ENCODE peak calls at places on chromosomes 7 and 10, in four cellular contexts. Y, K, J and F are unnamed samples.

GRCh38 chr10:15363031-15363430 is 8.1 kb downstream of the FAM171A1 start:
- DNase-seq in Y (no peak), K (no peak), J (no peak), F (no peak)

GRCh38 chr7:112743811-112744210 is 46.4 kb downstream of the TMEM168 start:
- DNase-seq in Y (no peak), K (peak), J (no peak), F (no peak)

GRCh38 chr7:8277394-8277982 is 15.5 kb upstream of the ICA1 start:
- DNase-seq in Y (peak), K (no peak), J (no peak), F (no peak)

GRCh38 chr10:42149027-42149700 is 489.2 kb downstream of the ZNF33B start:
- DNase-seq in Y (no peak), K (peak), J (no peak), F (no peak)

GRCh38 chr10:5631936-5632335 is 34.5 kb downstream of the ASB13 start:
- DNase-seq in Y (no peak), K (peak), J (peak), F (peak)

GRCh38 chr10:68135362-68135761 is 26.1 kb downstream of the MYPN start:
- DNase-seq in Y (no peak), K (no peak), J (no peak), F (no peak)

GRCh38 chr10:110661292-110661691 is 17.2 kb downstream of the RBM20 start:
- DNase-seq in Y (no peak), K (no peak), J (no peak), F (no peak)

GRCh38 chr7:142873281-142873784 is 12.2 kb downstream of the TRPV6 start:
- DNase-seq in Y (peak), K (no peak), J (no peak), F (no peak)

GRCh38 chr10:89391882-89392756 is at the start of gene IFIT1:
- DNase-seq in Y (peak), K (peak), J (peak), F (peak)

GRCh38 chr7:148698397-148699023 is at the start of gene CUL1:
- DNase-seq in Y (peak), K (peak), J (peak), F (peak)

GRCh38 chr7:148701414-148701813 is 2.7 kb downstream of the CUL1 start:
- DNase-seq in Y (peak), K (no peak), J (no peak), F (no peak)

GRCh38 chr7:148699024-148699771 is 495 bp downstream of the CUL1 start:
- DNase-seq in Y (peak), K (peak), J (peak), F (peak)

GRCh38 chr7:148700693-148701092 is 2.0 kb downstream of the CUL1 start:
- DNase-seq in Y (peak), K (peak), J (no peak), F (no peak)

DNA sequence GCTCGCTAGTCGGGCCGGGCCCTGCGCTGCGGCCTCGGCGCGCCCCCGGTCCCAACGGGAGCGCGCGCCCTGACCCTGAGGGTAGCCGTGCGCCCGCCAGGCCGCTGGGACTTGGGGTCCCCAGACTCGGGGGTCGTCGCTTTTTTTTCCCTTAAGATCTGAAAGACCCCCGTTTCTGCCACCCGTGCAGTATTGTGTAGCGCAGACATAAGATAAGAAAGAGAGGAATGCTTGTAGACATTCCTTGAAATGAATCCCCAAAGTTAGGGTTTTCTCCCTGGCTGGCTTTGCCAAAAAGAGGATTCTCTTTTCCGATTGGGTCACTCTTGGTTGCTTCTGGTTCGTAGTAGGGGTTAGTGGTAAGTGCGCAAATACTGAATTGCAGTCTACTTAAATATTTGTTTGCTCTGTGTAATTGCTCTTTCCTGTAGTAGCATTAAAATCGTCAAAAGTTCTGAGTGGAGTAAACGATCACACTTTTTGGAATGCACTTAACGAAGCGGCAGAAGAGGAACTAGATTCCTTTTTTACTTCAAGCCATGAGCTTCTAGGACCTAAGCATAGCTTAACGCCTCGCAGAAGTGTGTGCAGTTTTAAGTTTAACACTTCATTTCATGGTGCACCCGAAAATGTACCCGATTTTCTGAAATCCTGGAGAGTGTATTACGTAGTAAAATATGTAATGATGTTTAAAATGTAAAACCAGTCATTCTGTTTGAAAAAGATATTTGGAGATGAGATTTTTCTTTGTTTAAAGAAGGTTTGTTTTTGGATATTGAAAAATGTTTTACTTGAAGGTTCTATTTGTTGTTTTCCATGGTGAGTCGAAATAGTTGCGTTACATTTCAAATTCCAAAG is 1.3 kb downstream of the CUL1 start:
- DNase-seq in Y (peak), K (no peak), J (no peak), F (no peak)
- TF ChIP-seq POLR2A in Y (no peak), K (no peak), J (no peak), F (no peak)

GRCh38 chr7:75913437-75913836 is 1.5 kb upstream of the POR start:
- DNase-seq in Y (no peak), K (no peak), J (no peak), F (no peak)

GRCh38 chr7:75915416-75916156 is 631 bp downstream of the POR start:
- DNase-seq in Y (no peak), K (peak), J (peak), F (peak)

GRCh38 chr7:75914169-75914654 is 743 bp upstream of the POR start:
- DNase-seq in Y (peak), K (peak), J (no peak), F (no peak)

GRCh38 chr7:75916259-75916658 is 1.3 kb downstream of the POR start:
- DNase-seq in Y (no peak), K (no peak), J (no peak), F (no peak)

GRCh38 chr7:75914655-75915415 is at the start of gene POR:
- DNase-seq in Y (peak), K (peak), J (peak), F (peak)
- TF ChIP-seq CTCF in Y (no peak), K (no peak), J (no peak), F (no peak)

DNA sequence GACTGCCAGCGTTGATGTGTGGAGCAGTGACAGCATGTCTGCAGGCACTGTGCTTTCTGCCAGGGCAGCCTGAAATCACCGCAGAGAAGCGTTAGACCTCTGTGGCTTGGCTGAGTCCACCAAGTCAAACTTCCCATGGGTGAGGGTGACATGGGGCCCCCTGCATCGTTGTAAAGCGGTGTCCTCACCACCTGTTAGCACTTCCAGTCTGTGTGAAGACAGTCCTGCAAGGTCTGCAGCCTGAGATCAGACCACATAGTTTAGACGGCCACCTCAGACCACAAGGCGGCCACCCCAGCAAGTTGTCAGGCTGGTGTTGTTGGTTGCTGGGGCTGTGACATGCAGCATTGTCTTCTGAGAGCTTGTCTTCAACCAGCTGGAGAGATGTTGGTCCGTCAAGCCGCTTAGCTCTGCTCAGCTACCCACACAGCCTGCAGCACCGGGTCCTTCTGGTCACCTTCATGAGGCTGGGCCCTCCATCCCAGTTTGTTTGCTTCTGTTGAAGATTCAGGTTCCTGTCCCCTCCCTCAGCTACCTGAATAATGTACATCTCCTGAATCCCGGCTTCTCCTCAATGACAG is 44.1 kb upstream of the TARP start:
- DNase-seq in Y (no peak), K (no peak), J (no peak), F (no peak)
- H3K4me3 ChIP-seq in Y (no peak), K (no peak), J (no peak), F (no peak)

DNA sequence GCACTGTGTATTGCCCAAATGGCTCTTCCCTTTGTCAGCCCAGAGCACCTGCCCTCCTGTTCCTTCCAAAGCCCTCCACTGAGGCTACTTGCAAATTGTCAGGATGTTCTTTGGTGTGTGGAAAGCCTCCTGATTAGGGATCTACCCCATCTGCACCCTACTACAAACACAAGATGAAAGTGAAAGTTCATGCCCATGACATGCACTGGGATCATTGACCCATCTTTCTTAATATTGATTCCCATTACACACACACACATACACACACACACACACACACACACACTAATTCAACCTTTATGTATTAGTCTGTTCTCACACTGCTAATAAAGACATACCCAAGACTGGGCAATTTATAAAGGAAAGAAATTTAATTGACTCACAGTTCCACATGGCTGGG is 213.7 kb upstream of the IGFBP3 start:
- DNase-seq in Y (no peak), K (no peak), J (no peak), F (no peak)
- TF ChIP-seq POLR2A in Y (no peak), K (no peak), J (no peak), F (no peak)

DNA sequence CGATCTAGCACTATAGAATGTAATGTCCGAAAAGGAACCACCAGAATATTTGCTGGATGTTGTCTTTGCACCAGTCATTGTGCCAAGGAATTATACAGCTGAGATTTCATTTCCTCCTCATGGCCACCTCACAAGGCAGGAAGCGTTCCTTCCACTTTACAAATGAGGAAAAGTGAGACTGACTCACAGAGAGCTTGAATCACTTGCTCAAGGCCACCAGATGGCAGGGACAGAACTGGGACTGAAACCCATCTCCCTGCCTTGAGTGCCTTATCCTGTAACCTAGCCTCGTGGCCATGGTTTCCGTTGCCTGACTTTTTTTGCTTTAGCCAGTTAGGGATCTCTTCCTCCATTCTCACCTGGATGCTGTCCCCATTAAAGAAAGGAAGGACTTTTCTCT is 44.7 kb upstream of the PDZD8 start:
- DNase-seq in Y (no peak), K (no peak), J (no peak), F (no peak)
- TF ChIP-seq CTCF in Y (no peak), K (no peak), J (no peak), F (no peak)